ENCODE peak calls at places on chromosomes 13 and 19, in ten cellular contexts. One of them, this sample, is unnamed.

GRCh38 chr13:85509512-85509911 is 289.7 kb downstream of the SLITRK6 start:
- DNase-seq in myocyte: no peak
- DNase-seq in lower leg skin: no peak
- DNase-seq in GM23248: no peak
- DNase-seq in activated CD4-positive, alpha-beta T cell treated with anti-CD3 and anti-CD28 coated beads for 24 hours: no peak
- DNase-seq in posterior cingulate gyrus: no peak
- DNase-seq in M059J: no peak
- DNase-seq in stimulated activated CD4-positive, alpha-beta T cell treated with anti-CD3 and anti-CD28 coated beads, Interleukin-1b, Interleukin-23, amount 100 ng/mL, for 4 hours: no peak
- DNase-seq in RPMI7951: no peak
- DNase-seq in posterior vena cava: no peak
- DNase-seq in this sample: no peak

GRCh38 chr13:96994030-96994848 is at the start of gene OXGR1:
- DNase-seq in posterior cingulate gyrus: peak
- DNase-seq in RPMI7951: no peak
- DNase-seq in activated CD4-positive, alpha-beta T cell treated with anti-CD3 and anti-CD28 coated beads for 24 hours: no peak
- DNase-seq in lower leg skin: no peak
- DNase-seq in M059J: no peak
- DNase-seq in myocyte: no peak
- DNase-seq in GM23248: peak
- DNase-seq in posterior vena cava: peak
- DNase-seq in stimulated activated CD4-positive, alpha-beta T cell treated with anti-CD3 and anti-CD28 coated beads, Interleukin-1b, Interleukin-23, amount 100 ng/mL, for 4 hours: no peak
- DNase-seq in this sample: no peak

GRCh38 chr13:107239213-107239612 is 671.3 kb upstream of the ARGLU1 start:
- DNase-seq in posterior vena cava: no peak
- DNase-seq in activated CD4-positive, alpha-beta T cell treated with anti-CD3 and anti-CD28 coated beads for 24 hours: no peak
- DNase-seq in stimulated activated CD4-positive, alpha-beta T cell treated with anti-CD3 and anti-CD28 coated beads, Interleukin-1b, Interleukin-23, amount 100 ng/mL, for 4 hours: no peak
- DNase-seq in M059J: no peak
- DNase-seq in lower leg skin: no peak
- DNase-seq in posterior cingulate gyrus: no peak
- DNase-seq in GM23248: no peak
- DNase-seq in RPMI7951: no peak
- DNase-seq in myocyte: no peak
- DNase-seq in this sample: no peak

GRCh38 chr19:10214784-10215183 is 16.3 kb downstream of the S1PR2 start:
- DNase-seq in M059J: peak
- DNase-seq in posterior vena cava: no peak
- DNase-seq in stimulated activated CD4-positive, alpha-beta T cell treated with anti-CD3 and anti-CD28 coated beads, Interleukin-1b, Interleukin-23, amount 100 ng/mL, for 4 hours: no peak
- DNase-seq in lower leg skin: no peak
- DNase-seq in posterior cingulate gyrus: no peak
- DNase-seq in activated CD4-positive, alpha-beta T cell treated with anti-CD3 and anti-CD28 coated beads for 24 hours: no peak
- DNase-seq in myocyte: no peak
- DNase-seq in GM23248: peak
- DNase-seq in RPMI7951: no peak
- DNase-seq in this sample: no peak

GRCh38 chr13:45781553-45782326 is 69.8 kb downstream of the SIAH3 start:
- DNase-seq in M059J: peak
- DNase-seq in activated CD4-positive, alpha-beta T cell treated with anti-CD3 and anti-CD28 coated beads for 24 hours: no peak
- DNase-seq in lower leg skin: peak
- DNase-seq in stimulated activated CD4-positive, alpha-beta T cell treated with anti-CD3 and anti-CD28 coated beads, Interleukin-1b, Interleukin-23, amount 100 ng/mL, for 4 hours: no peak
- DNase-seq in posterior vena cava: no peak
- DNase-seq in posterior cingulate gyrus: no peak
- DNase-seq in RPMI7951: peak
- DNase-seq in GM23248: peak
- DNase-seq in myocyte: peak
- DNase-seq in this sample: no peak

GRCh38 chr19:1516395-1516753 is 3.6 kb upstream of the ADAMTSL5 start:
- DNase-seq in myocyte: no peak
- DNase-seq in GM23248: no peak
- DNase-seq in RPMI7951: no peak
- DNase-seq in lower leg skin: no peak
- DNase-seq in posterior vena cava: no peak
- DNase-seq in activated CD4-positive, alpha-beta T cell treated with anti-CD3 and anti-CD28 coated beads for 24 hours: no peak
- DNase-seq in M059J: no peak
- DNase-seq in posterior cingulate gyrus: no peak
- DNase-seq in stimulated activated CD4-positive, alpha-beta T cell treated with anti-CD3 and anti-CD28 coated beads, Interleukin-1b, Interleukin-23, amount 100 ng/mL, for 4 hours: no peak
- DNase-seq in this sample: no peak

GRCh38 chr13:98853791-98854191 is 101.3 kb upstream of the SLC15A1 start:
- DNase-seq in RPMI7951: peak
- DNase-seq in activated CD4-positive, alpha-beta T cell treated with anti-CD3 and anti-CD28 coated beads for 24 hours: peak
- DNase-seq in GM23248: peak
- DNase-seq in lower leg skin: no peak
- DNase-seq in M059J: no peak
- DNase-seq in myocyte: peak
- DNase-seq in posterior cingulate gyrus: no peak
- DNase-seq in stimulated activated CD4-positive, alpha-beta T cell treated with anti-CD3 and anti-CD28 coated beads, Interleukin-1b, Interleukin-23, amount 100 ng/mL, for 4 hours: no peak
- DNase-seq in posterior vena cava: no peak
- DNase-seq in this sample: no peak

GRCh38 chr19:36420961-36421748 is 2.7 kb upstream of the ZFP82 start:
- DNase-seq in activated CD4-positive, alpha-beta T cell treated with anti-CD3 and anti-CD28 coated beads for 24 hours: no peak
- DNase-seq in myocyte: no peak
- DNase-seq in lower leg skin: no peak
- DNase-seq in RPMI7951: peak
- DNase-seq in posterior vena cava: no peak
- DNase-seq in GM23248: peak
- DNase-seq in M059J: peak
- DNase-seq in stimulated activated CD4-positive, alpha-beta T cell treated with anti-CD3 and anti-CD28 coated beads, Interleukin-1b, Interleukin-23, amount 100 ng/mL, for 4 hours: no peak
- DNase-seq in posterior cingulate gyrus: peak
- DNase-seq in this sample: peak

GRCh38 chr13:111213964-111214726 is 99.0 kb downstream of the ARHGEF7 start:
- DNase-seq in RPMI7951: no peak
- DNase-seq in M059J: no peak
- DNase-seq in posterior vena cava: no peak
- DNase-seq in activated CD4-positive, alpha-beta T cell treated with anti-CD3 and anti-CD28 coated beads for 24 hours: no peak
- DNase-seq in GM23248: no peak
- DNase-seq in posterior cingulate gyrus: no peak
- DNase-seq in stimulated activated CD4-positive, alpha-beta T cell treated with anti-CD3 and anti-CD28 coated beads, Interleukin-1b, Interleukin-23, amount 100 ng/mL, for 4 hours: no peak
- DNase-seq in lower leg skin: no peak
- DNase-seq in myocyte: no peak
- DNase-seq in this sample: no peak

GRCh38 chr13:31209172-31209818 is 9.5 kb downstream of the B3GLCT start:
- DNase-seq in posterior cingulate gyrus: peak
- DNase-seq in activated CD4-positive, alpha-beta T cell treated with anti-CD3 and anti-CD28 coated beads for 24 hours: no peak
- DNase-seq in posterior vena cava: no peak
- DNase-seq in RPMI7951: peak
- DNase-seq in myocyte: peak
- DNase-seq in M059J: peak
- DNase-seq in stimulated activated CD4-positive, alpha-beta T cell treated with anti-CD3 and anti-CD28 coated beads, Interleukin-1b, Interleukin-23, amount 100 ng/mL, for 4 hours: no peak
- DNase-seq in GM23248: peak
- DNase-seq in lower leg skin: no peak
- DNase-seq in this sample: peak

GRCh38 chr13:47415048-47415447 is 518.2 kb upstream of the HTR2A start:
- DNase-seq in myocyte: peak
- DNase-seq in GM23248: peak
- DNase-seq in posterior vena cava: no peak
- DNase-seq in RPMI7951: peak
- DNase-seq in M059J: peak
- DNase-seq in posterior cingulate gyrus: no peak
- DNase-seq in lower leg skin: no peak
- DNase-seq in stimulated activated CD4-positive, alpha-beta T cell treated with anti-CD3 and anti-CD28 coated beads, Interleukin-1b, Interleukin-23, amount 100 ng/mL, for 4 hours: no peak
- DNase-seq in activated CD4-positive, alpha-beta T cell treated with anti-CD3 and anti-CD28 coated beads for 24 hours: no peak
- DNase-seq in this sample: no peak

GRCh38 chr19:27974082-27974513 is 1238.9 kb downstream of the UQCRFS1 start:
- DNase-seq in GM23248: peak
- DNase-seq in stimulated activated CD4-positive, alpha-beta T cell treated with anti-CD3 and anti-CD28 coated beads, Interleukin-1b, Interleukin-23, amount 100 ng/mL, for 4 hours: no peak
- DNase-seq in posterior vena cava: no peak
- DNase-seq in posterior cingulate gyrus: peak
- DNase-seq in activated CD4-positive, alpha-beta T cell treated with anti-CD3 and anti-CD28 coated beads for 24 hours: no peak
- DNase-seq in myocyte: peak
- DNase-seq in RPMI7951: peak
- DNase-seq in M059J: no peak
- DNase-seq in lower leg skin: no peak
- DNase-seq in this sample: peak

GRCh38 chr19:29467824-29468401 is 57.9 kb upstream of the VSTM2B start:
- DNase-seq in lower leg skin: no peak
- DNase-seq in activated CD4-positive, alpha-beta T cell treated with anti-CD3 and anti-CD28 coated beads for 24 hours: peak
- DNase-seq in posterior cingulate gyrus: peak
- DNase-seq in M059J: peak
- DNase-seq in posterior vena cava: peak
- DNase-seq in myocyte: peak
- DNase-seq in stimulated activated CD4-positive, alpha-beta T cell treated with anti-CD3 and anti-CD28 coated beads, Interleukin-1b, Interleukin-23, amount 100 ng/mL, for 4 hours: no peak
- DNase-seq in GM23248: peak
- DNase-seq in RPMI7951: peak
- DNase-seq in this sample: no peak

GRCh38 chr19:47729799-47730520 is 15.4 kb upstream of the NOP53 start:
- DNase-seq in RPMI7951: no peak
- DNase-seq in posterior vena cava: peak
- DNase-seq in M059J: no peak
- DNase-seq in myocyte: no peak
- DNase-seq in posterior cingulate gyrus: peak
- DNase-seq in stimulated activated CD4-positive, alpha-beta T cell treated with anti-CD3 and anti-CD28 coated beads, Interleukin-1b, Interleukin-23, amount 100 ng/mL, for 4 hours: no peak
- DNase-seq in activated CD4-positive, alpha-beta T cell treated with anti-CD3 and anti-CD28 coated beads for 24 hours: peak
- DNase-seq in GM23248: peak
- DNase-seq in lower leg skin: peak
- DNase-seq in this sample: no peak

GRCh38 chr13:26307701-26308100 is 53.8 kb downstream of the CDK8 start:
- DNase-seq in lower leg skin: no peak
- DNase-seq in M059J: no peak
- DNase-seq in myocyte: no peak
- DNase-seq in posterior vena cava: no peak
- DNase-seq in posterior cingulate gyrus: no peak
- DNase-seq in stimulated activated CD4-positive, alpha-beta T cell treated with anti-CD3 and anti-CD28 coated beads, Interleukin-1b, Interleukin-23, amount 100 ng/mL, for 4 hours: no peak
- DNase-seq in GM23248: no peak
- DNase-seq in RPMI7951: no peak
- DNase-seq in activated CD4-positive, alpha-beta T cell treated with anti-CD3 and anti-CD28 coated beads for 24 hours: no peak
- DNase-seq in this sample: no peak

GRCh38 chr13:78382481-78382880 is 220.9 kb downstream of the POU4F1 start:
- DNase-seq in lower leg skin: no peak
- DNase-seq in activated CD4-positive, alpha-beta T cell treated with anti-CD3 and anti-CD28 coated beads for 24 hours: no peak
- DNase-seq in GM23248: no peak
- DNase-seq in M059J: no peak
- DNase-seq in RPMI7951: no peak
- DNase-seq in posterior cingulate gyrus: no peak
- DNase-seq in posterior vena cava: no peak
- DNase-seq in myocyte: no peak
- DNase-seq in stimulated activated CD4-positive, alpha-beta T cell treated with anti-CD3 and anti-CD28 coated beads, Interleukin-1b, Interleukin-23, amount 100 ng/mL, for 4 hours: no peak
- DNase-seq in this sample: no peak

GRCh38 chr13:73275163-73275562 is 216.4 kb downstream of the KLF5 start:
- DNase-seq in myocyte: peak
- DNase-seq in RPMI7951: no peak
- DNase-seq in GM23248: no peak
- DNase-seq in M059J: no peak
- DNase-seq in stimulated activated CD4-positive, alpha-beta T cell treated with anti-CD3 and anti-CD28 coated beads, Interleukin-1b, Interleukin-23, amount 100 ng/mL, for 4 hours: no peak
- DNase-seq in posterior vena cava: no peak
- DNase-seq in activated CD4-positive, alpha-beta T cell treated with anti-CD3 and anti-CD28 coated beads for 24 hours: no peak
- DNase-seq in lower leg skin: no peak
- DNase-seq in posterior cingulate gyrus: no peak
- DNase-seq in this sample: no peak

This sample was measured in dorsolateral prefrontal cortex.